ENCODE peak calls at places on chromosomes 13 and 19, in eight cellular contexts. F, W, Y, T, E, D, X and Q are unnamed samples.

GRCh38 chr13:20231839-20232555 is at the start of gene GJB6:
- DNase-seq in X (no peak), F (no peak), W (no peak), D (peak; percentile 82), E (no peak), T (no peak), Y (peak; percentile 13), Q (no peak)

GRCh38 chr19:16067205-16067938 is 8.9 kb upstream of the TPM4 start:
- DNase-seq in T (peak; percentile 91), D (no peak), W (peak; percentile 81), F (peak; percentile 90), X (peak; percentile 69), Y (peak; percentile 78), E (peak; percentile 96), Q (peak; percentile 88)

GRCh38 chr19:4971424-4971793 is 2.5 kb downstream of the KDM4B start:
- DNase-seq in E (no peak), W (peak; percentile 60), Y (peak; percentile 28), F (peak; percentile 17), D (no peak), T (no peak), X (no peak), Q (peak; percentile 17)

GRCh38 chr19:1057185-1057857 is 9.6 kb upstream of the ARHGAP45 start:
- DNase-seq in W (peak; percentile 19), E (peak; percentile 80), Y (peak; percentile 28), X (no peak), F (peak; percentile 75), D (peak; percentile 75), T (peak; percentile 74), Q (peak; percentile 76)

GRCh38 chr19:29683009-29683408 is 17.7 kb downstream of the PLEKHF1 start:
- DNase-seq in F (peak; percentile 74), X (no peak), E (no peak), Y (no peak), D (peak; percentile 81), T (peak; percentile 55), W (no peak), Q (peak; percentile 30)

GRCh38 chr19:29667941-29668340 is 2.7 kb downstream of the PLEKHF1 start:
- DNase-seq in D (no peak), E (no peak), X (no peak), F (no peak), W (no peak), T (no peak), Y (no peak), Q (no peak)

GRCh38 chr19:52527954-52528326 is 472 bp downstream of the ZNF808 start:
- DNase-seq in E (peak; percentile 2), D (peak; percentile 47), X (no peak), T (no peak), F (no peak), W (no peak), Y (no peak), Q (peak; percentile 0)

GRCh38 chr13:112248406-112248760 is 127.8 kb upstream of the SPACA7 start:
- DNase-seq in X (no peak), D (no peak), W (no peak), E (no peak), T (no peak), Y (no peak), F (no peak), Q (no peak)

GRCh38 chr19:28403698-28404099 is 809.3 kb downstream of the UQCRFS1 start:
- DNase-seq in F (no peak), E (no peak), Y (no peak), D (no peak), W (no peak), T (no peak), X (no peak), Q (no peak)

GRCh38 chr13:33863390-33863789 is 45.4 kb downstream of the RFC3 start:
- DNase-seq in W (no peak), X (no peak), T (no peak), E (no peak), Y (peak; percentile 50), D (no peak), F (no peak), Q (no peak)

GRCh38 chr19:38266070-38266469 is 1.7 kb downstream of the SPINT2 start:
- DNase-seq in Y (peak; percentile 58), X (no peak), T (no peak), F (no peak), E (no peak), W (peak; percentile 37), D (no peak), Q (no peak)
- H3K4me3 ChIP-seq in Y (peak overlapping the region; percentile 98), X (no peak overlapping the region), T (no peak overlapping the region), F (no peak overlapping the region), E (no peak overlapping the region), W (peak overlapping the region; percentile 91), D (peak overlapping the region; percentile 66), Q (no peak overlapping the region)

DNA sequence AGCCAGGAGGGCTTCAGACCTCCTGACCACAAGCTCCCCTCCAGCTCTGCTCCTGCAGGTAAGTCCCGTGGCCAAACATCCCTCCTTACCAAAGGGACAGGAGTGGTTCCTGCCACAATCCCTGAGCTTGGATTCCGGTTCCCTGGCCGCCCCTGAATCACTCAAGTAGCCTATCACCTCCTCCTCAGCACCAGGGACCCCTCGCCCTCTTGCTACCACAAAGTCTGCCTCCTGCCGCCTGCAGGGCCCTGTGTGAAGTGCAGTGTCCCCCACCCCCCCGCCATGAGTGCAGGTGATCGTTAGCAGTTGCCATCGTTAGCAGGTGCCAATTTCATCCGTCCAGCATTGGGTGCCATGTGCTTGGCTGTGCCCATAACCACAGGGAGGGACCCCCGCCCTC is 40.8 kb upstream of the RANBP3 start:
- DNase-seq in F (no peak), X (no peak), Y (no peak), E (no peak), T (no peak), D (peak; percentile 70), W (no peak), Q (no peak)
- TF ChIP-seq CTCF in F (peak; percentile 21), X (peak; percentile 6), Y (peak; percentile 6), E (no peak), T (peak; percentile 24), D (peak; percentile 50), W (no peak), Q (peak; percentile 32)

DNA sequence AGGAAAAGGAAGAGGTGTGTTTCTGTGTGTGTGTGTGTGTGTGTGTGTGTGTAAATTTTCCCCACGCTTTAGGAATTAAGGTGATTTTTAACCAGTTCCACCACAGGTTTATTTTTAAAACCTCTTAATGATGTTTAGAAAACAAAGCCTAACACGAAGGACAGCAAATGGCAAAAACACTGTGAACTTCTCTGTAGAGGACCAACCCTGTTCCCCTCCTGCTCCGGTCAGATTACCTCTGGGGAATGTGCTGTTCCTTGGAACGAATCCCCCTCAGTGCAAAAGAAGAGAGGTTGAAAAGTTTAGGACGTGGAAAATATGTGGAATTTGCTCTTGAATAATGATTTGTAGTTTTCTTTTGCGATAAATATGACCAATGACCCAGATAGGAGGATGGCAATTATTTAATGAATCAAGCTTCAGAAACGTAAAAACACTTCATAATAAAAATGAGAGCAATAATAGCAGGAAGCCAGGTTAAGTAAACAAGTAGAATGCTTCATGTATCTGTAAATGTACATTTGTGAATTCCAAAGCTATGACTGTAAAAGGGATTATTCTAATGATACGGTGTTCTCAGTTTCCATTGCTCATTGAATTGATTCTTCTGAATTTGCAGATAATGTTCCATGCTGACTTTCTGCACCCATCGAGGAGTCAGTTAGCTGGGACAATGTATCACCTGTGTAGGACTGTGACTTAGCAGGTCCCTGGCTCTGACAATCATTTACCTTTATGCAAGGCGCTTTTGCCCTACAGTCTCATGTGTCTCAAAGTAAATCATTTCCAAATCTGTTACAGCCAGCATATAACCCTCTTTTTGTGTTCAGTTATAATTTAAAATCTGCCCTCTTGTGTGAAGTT is 266.8 kb downstream of the KLF5 start:
- DNase-seq in Y (peak; percentile 91), D (no peak), X (no peak), W (peak; percentile 81), T (no peak), E (no peak), F (peak; percentile 9), Q (no peak)
- H3K4me3 ChIP-seq in Y (no peak overlapping the region), D (no peak overlapping the region), X (no peak overlapping the region), W (peak overlapping the region; percentile 49), T (no peak overlapping the region), E (no peak overlapping the region), F (no peak overlapping the region), Q (no peak overlapping the region)

GRCh38 chr19:18197941-18198340 is 4.9 kb downstream of the MPV17L2 start:
- DNase-seq in D (no peak), T (no peak), Y (no peak), F (no peak), W (no peak), E (no peak), X (no peak), Q (no peak)
- TF ChIP-seq CTCF in D (no peak), T (no peak), Y (no peak), F (no peak), W (no peak), E (no peak), X (no peak), Q (no peak)

DNA sequence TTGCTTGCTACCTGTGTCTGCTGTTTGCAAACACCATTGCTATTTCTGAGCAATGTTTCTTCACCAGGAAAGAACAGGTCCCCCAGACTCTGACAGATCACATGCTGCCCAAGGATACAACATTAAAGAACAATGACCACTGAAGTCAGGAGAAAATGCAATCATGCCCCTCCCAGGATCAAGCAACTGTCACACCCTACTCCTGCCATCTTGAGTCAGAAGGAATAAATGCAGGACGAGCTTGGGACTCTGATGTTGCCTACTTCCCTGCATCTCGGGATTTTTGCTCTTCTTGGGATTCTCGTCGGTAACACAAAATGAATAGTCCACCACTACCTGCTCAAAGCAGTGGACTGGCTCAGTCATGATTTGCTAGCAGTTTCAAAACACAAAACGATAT is 490.6 kb downstream of the COG6 start:
- DNase-seq in D (peak; percentile 26), T (no peak), X (no peak), E (no peak), W (no peak), F (no peak), Y (no peak), Q (no peak)
- H3K4me3 ChIP-seq in D (no peak overlapping the region), T (no peak overlapping the region), X (no peak overlapping the region), E (no peak overlapping the region), W (no peak overlapping the region), F (no peak overlapping the region), Y (no peak overlapping the region), Q (no peak overlapping the region)